ENCODE peak calls at places on chromosomes 13 and 19, in six cellular contexts. One of them, this sample, is unnamed.

GRCh38 chr13:103431880-103432279 is 365.7 kb upstream of the SLC10A2 start:
- DNase-seq in stomach: no peak
- DNase-seq in smooth muscle cell of the brain vasculature: no peak
- DNase-seq in iris pigment epithelial cell: no peak
- DNase-seq in GOT3: no peak
- DNase-seq in fibroblast of the aortic adventitia: no peak
- DNase-seq in this sample: no peak

GRCh38 chr13:53513199-53513598 is 484.6 kb downstream of the OLFM4 start:
- DNase-seq in stomach: no peak
- DNase-seq in smooth muscle cell of the brain vasculature: no peak
- DNase-seq in iris pigment epithelial cell: no peak
- DNase-seq in GOT3: no peak
- DNase-seq in fibroblast of the aortic adventitia: no peak
- DNase-seq in this sample: no peak

GRCh38 chr19:4539697-4540581 is at the start of gene LRG1:
- DNase-seq in stomach: peak; percentile 90
- DNase-seq in smooth muscle cell of the brain vasculature: no peak
- DNase-seq in iris pigment epithelial cell: peak; percentile 28
- DNase-seq in GOT3: no peak
- DNase-seq in fibroblast of the aortic adventitia: no peak
- DNase-seq in this sample: peak; percentile 63

GRCh38 chr19:39339636-39340035 is 2.6 kb upstream of the SAMD4B start:
- DNase-seq in stomach: no peak
- DNase-seq in smooth muscle cell of the brain vasculature: no peak
- DNase-seq in iris pigment epithelial cell: no peak
- DNase-seq in GOT3: no peak
- DNase-seq in fibroblast of the aortic adventitia: no peak
- DNase-seq in this sample: no peak

GRCh38 chr13:27504541-27504940 is 54.2 kb upstream of the MTIF3 start:
- DNase-seq in stomach: no peak
- DNase-seq in smooth muscle cell of the brain vasculature: no peak
- DNase-seq in iris pigment epithelial cell: no peak
- DNase-seq in GOT3: no peak
- DNase-seq in fibroblast of the aortic adventitia: no peak
- DNase-seq in this sample: no peak

GRCh38 chr19:47891923-47892666 is 6.0 kb upstream of the SULT2A1 start:
- DNase-seq in stomach: peak; percentile 41
- DNase-seq in smooth muscle cell of the brain vasculature: no peak
- DNase-seq in iris pigment epithelial cell: peak; percentile 49
- DNase-seq in GOT3: no peak
- DNase-seq in fibroblast of the aortic adventitia: peak; percentile 23
- DNase-seq in this sample: peak; percentile 43

GRCh38 chr13:50299546-50300249 is 284.5 kb downstream of the KCNRG start:
- DNase-seq in stomach: no peak
- DNase-seq in smooth muscle cell of the brain vasculature: no peak
- DNase-seq in iris pigment epithelial cell: peak; percentile 11
- DNase-seq in GOT3: no peak
- DNase-seq in fibroblast of the aortic adventitia: no peak
- DNase-seq in this sample: peak; percentile 19

GRCh38 chr19:29524912-29525870 is 603 bp upstream of the VSTM2B start:
- DNase-seq in stomach: no peak
- DNase-seq in smooth muscle cell of the brain vasculature: no peak
- DNase-seq in iris pigment epithelial cell: no peak
- DNase-seq in GOT3: no peak
- DNase-seq in fibroblast of the aortic adventitia: no peak
- DNase-seq in this sample: no peak

GRCh38 chr13:27151798-27152599 is 19.6 kb downstream of the USP12 start:
- DNase-seq in stomach: no peak
- DNase-seq in smooth muscle cell of the brain vasculature: no peak
- DNase-seq in iris pigment epithelial cell: peak; percentile 43
- DNase-seq in GOT3: no peak
- DNase-seq in fibroblast of the aortic adventitia: no peak
- DNase-seq in this sample: peak; percentile 21

GRCh38 chr13:42602910-42603309 is 29.0 kb downstream of the TNFSF11 start:
- DNase-seq in stomach: no peak
- DNase-seq in smooth muscle cell of the brain vasculature: no peak
- DNase-seq in iris pigment epithelial cell: no peak
- DNase-seq in GOT3: no peak
- DNase-seq in fibroblast of the aortic adventitia: peak; percentile 28
- DNase-seq in this sample: no peak

GRCh38 chr19:15469513-15470297 is 5.4 kb upstream of the RASAL3 start:
- DNase-seq in stomach: no peak
- DNase-seq in smooth muscle cell of the brain vasculature: no peak
- DNase-seq in iris pigment epithelial cell: peak; percentile 38
- DNase-seq in GOT3: no peak
- DNase-seq in fibroblast of the aortic adventitia: no peak
- DNase-seq in this sample: no peak

GRCh38 chr19:18420931-18421330 is 1.7 kb downstream of the SSBP4 start:
- DNase-seq in stomach: no peak
- DNase-seq in smooth muscle cell of the brain vasculature: no peak
- DNase-seq in iris pigment epithelial cell: no peak
- DNase-seq in GOT3: no peak
- DNase-seq in fibroblast of the aortic adventitia: no peak
- DNase-seq in this sample: no peak

GRCh38 chr13:90933097-90933826 is 414.2 kb upstream of the MIR17HG start:
- DNase-seq in stomach: no peak
- DNase-seq in smooth muscle cell of the brain vasculature: no peak
- DNase-seq in iris pigment epithelial cell: no peak
- DNase-seq in GOT3: no peak
- DNase-seq in fibroblast of the aortic adventitia: no peak
- DNase-seq in this sample: peak; percentile 2

GRCh38 chr13:48161530-48162179 is 66.8 kb upstream of the MED4 start:
- DNase-seq in stomach: peak; percentile 36
- DNase-seq in smooth muscle cell of the brain vasculature: no peak
- DNase-seq in iris pigment epithelial cell: no peak
- DNase-seq in GOT3: no peak
- DNase-seq in fibroblast of the aortic adventitia: no peak
- DNase-seq in this sample: no peak

GRCh38 chr13:48125794-48126228 is 30.9 kb upstream of the MED4 start:
- DNase-seq in stomach: no peak
- DNase-seq in smooth muscle cell of the brain vasculature: peak; percentile 35
- DNase-seq in iris pigment epithelial cell: peak; percentile 35
- DNase-seq in GOT3: no peak
- DNase-seq in fibroblast of the aortic adventitia: peak; percentile 74
- DNase-seq in this sample: peak; percentile 71

GRCh38 chr13:97284558-97284957 is 62.4 kb downstream of the MBNL2 start:
- DNase-seq in stomach: no peak
- DNase-seq in smooth muscle cell of the brain vasculature: no peak
- DNase-seq in iris pigment epithelial cell: peak; percentile 71
- DNase-seq in GOT3: no peak
- DNase-seq in fibroblast of the aortic adventitia: peak; percentile 75
- DNase-seq in this sample: peak; percentile 54

GRCh38 chr19:6718741-6719539 is 1.5 kb downstream of the C3 start:
- DNase-seq in stomach: no peak
- DNase-seq in smooth muscle cell of the brain vasculature: no peak
- DNase-seq in iris pigment epithelial cell: peak; percentile 41
- DNase-seq in GOT3: no peak
- DNase-seq in fibroblast of the aortic adventitia: peak; percentile 49
- DNase-seq in this sample: no peak

GRCh38 chr13:109869312-109870237 is 83.2 kb upstream of the IRS2 start:
- DNase-seq in stomach: peak; percentile 75
- DNase-seq in smooth muscle cell of the brain vasculature: peak; percentile 17
- DNase-seq in iris pigment epithelial cell: no peak
- DNase-seq in GOT3: no peak
- DNase-seq in fibroblast of the aortic adventitia: peak; percentile 64
- DNase-seq in this sample: peak; percentile 62

GRCh38 chr19:15702590-15702930 is 25.3 kb upstream of the OR10H2 start:
- DNase-seq in stomach: peak; percentile 64
- DNase-seq in smooth muscle cell of the brain vasculature: no peak
- DNase-seq in iris pigment epithelial cell: peak; percentile 46
- DNase-seq in GOT3: no peak
- DNase-seq in fibroblast of the aortic adventitia: peak; percentile 7
- DNase-seq in this sample: peak; percentile 22

GRCh38 chr19:51127755-51128154 is 3.0 kb downstream of the SIGLEC9 start:
- DNase-seq in stomach: no peak
- DNase-seq in smooth muscle cell of the brain vasculature: no peak
- DNase-seq in iris pigment epithelial cell: peak; percentile 26
- DNase-seq in GOT3: no peak
- DNase-seq in fibroblast of the aortic adventitia: peak; percentile 35
- DNase-seq in this sample: peak; percentile 69

GRCh38 chr19:2345794-2346663 is 14.0 kb upstream of the TMPRSS9 start:
- DNase-seq in stomach: peak; percentile 80
- DNase-seq in smooth muscle cell of the brain vasculature: no peak
- DNase-seq in iris pigment epithelial cell: peak; percentile 30
- DNase-seq in GOT3: no peak
- DNase-seq in fibroblast of the aortic adventitia: peak; percentile 33
- DNase-seq in this sample: peak; percentile 41

GRCh38 chr13:84645196-84646071 is 763.2 kb upstream of the SLITRK1 start:
- DNase-seq in stomach: no peak
- DNase-seq in smooth muscle cell of the brain vasculature: no peak
- DNase-seq in iris pigment epithelial cell: peak; percentile 54
- DNase-seq in GOT3: no peak
- DNase-seq in fibroblast of the aortic adventitia: peak; percentile 92
- DNase-seq in this sample: peak; percentile 16

GRCh38 chr13:24220086-24220703 is 59.7 kb downstream of the SPATA13 start:
- DNase-seq in stomach: peak; percentile 61
- DNase-seq in smooth muscle cell of the brain vasculature: peak; percentile 68
- DNase-seq in iris pigment epithelial cell: peak; percentile 83
- DNase-seq in GOT3: no peak
- DNase-seq in fibroblast of the aortic adventitia: peak; percentile 91
- DNase-seq in this sample: peak; percentile 93

GRCh38 chr19:7505682-7506384 is 10.1 kb upstream of the ZNF358 start:
- DNase-seq in stomach: no peak
- DNase-seq in smooth muscle cell of the brain vasculature: no peak
- DNase-seq in iris pigment epithelial cell: no peak
- DNase-seq in GOT3: no peak
- DNase-seq in fibroblast of the aortic adventitia: no peak
- DNase-seq in this sample: no peak

GRCh38 chr13:49343731-49344130 is 96.0 kb downstream of the CDADC1 start:
- DNase-seq in stomach: no peak
- DNase-seq in smooth muscle cell of the brain vasculature: no peak
- DNase-seq in iris pigment epithelial cell: no peak
- DNase-seq in GOT3: no peak
- DNase-seq in fibroblast of the aortic adventitia: no peak
- DNase-seq in this sample: no peak

GRCh38 chr13:78700121-78700910 is 41.4 kb upstream of the OBI1 start:
- DNase-seq in stomach: no peak
- DNase-seq in smooth muscle cell of the brain vasculature: no peak
- DNase-seq in iris pigment epithelial cell: peak; percentile 85
- DNase-seq in GOT3: no peak
- DNase-seq in fibroblast of the aortic adventitia: peak; percentile 71
- DNase-seq in this sample: peak; percentile 64

GRCh38 chr19:5001547-5002131 is 32.7 kb downstream of the KDM4B start:
- DNase-seq in stomach: no peak
- DNase-seq in smooth muscle cell of the brain vasculature: peak; percentile 21
- DNase-seq in iris pigment epithelial cell: peak; percentile 73
- DNase-seq in GOT3: no peak
- DNase-seq in fibroblast of the aortic adventitia: peak; percentile 73
- DNase-seq in this sample: peak; percentile 83

This sample was measured in choroid plexus epithelial cell.